ENCODE peak calls at places on chromosomes 13 and 19, in eight cellular contexts. K is endothelial cell; Y is fibroblast of mammary gland; L is tibial nerve; Q is upper lobe of left lung; B is activated T-helper 1 cell treated with anti-CD3 and anti-CD28 coated beads, Interleukin-12 subunit alpha, Interleukin-12 subunit beta, Interleukin-2, Interleukin-4 antibody, amounts not matched to agents 30 ng/mL and 10 ng/mL and 1 ng/mL, durations not matched to agents 14 hours and 24 hours and 36 hours; I is activated naive CD4-positive, alpha-beta T cell treated with Interleukin-2 at 50 U/mL for 16 hours; H is left ventricle myocardium superior. U is an unnamed sample.

GRCh38 chr13:111228262-111229144 is 91.9 kb upstream of the TEX29 start:
- DNase-seq in K (no peak), Y (peak; percentile 75), L (no peak), Q (peak; percentile 46), B (no peak), I (no peak), H (no peak), U (no peak)

GRCh38 chr19:40803857-40804782 is 5.1 kb downstream of the EGLN2 start:
- DNase-seq in K (no peak), Y (no peak), L (no peak), Q (no peak), B (peak; percentile 66), I (peak; percentile 54), H (peak; percentile 60), U (no peak)

GRCh38 chr19:38684078-38684861 is 36.8 kb downstream of the ACTN4 start:
- DNase-seq in K (no peak), Y (peak; percentile 94), L (peak; percentile 43), Q (no peak), B (no peak), I (peak; percentile 42), H (peak; percentile 61), U (peak; percentile 93)

GRCh38 chr19:4379383-4380253 is 20.7 kb downstream of the SH3GL1 start:
- DNase-seq in K (no peak), Y (peak; percentile 60), L (no peak), Q (peak; percentile 45), B (no peak), I (peak; percentile 39), H (no peak), U (peak; percentile 48)

GRCh38 chr13:28120317-28120716 is 18.0 kb upstream of the PAN3 start:
- DNase-seq in K (no peak), Y (no peak), L (no peak), Q (no peak), B (no peak), I (no peak), H (no peak), U (no peak)

GRCh38 chr13:28527629-28528028 is 32.7 kb upstream of the FLT1 start:
- DNase-seq in K (no peak), Y (no peak), L (no peak), Q (no peak), B (no peak), I (no peak), H (no peak), U (no peak)

GRCh38 chr13:47233734-47234133 is 336.9 kb upstream of the HTR2A start:
- DNase-seq in K (no peak), Y (peak; percentile 55), L (no peak), Q (no peak), B (no peak), I (no peak), H (peak; percentile 26), U (peak; percentile 22)

GRCh38 chr13:28540612-28541011 is 45.7 kb upstream of the FLT1 start:
- DNase-seq in K (no peak), Y (no peak), L (no peak), Q (no peak), B (no peak), I (no peak), H (no peak), U (no peak)

GRCh38 chr13:74210693-74211393 is 76.6 kb upstream of the KLF12 start:
- DNase-seq in K (no peak), Y (peak; percentile 100), L (no peak), Q (no peak), B (no peak), I (no peak), H (no peak), U (peak; percentile 99)

GRCh38 chr13:113033498-113033897 is 64.5 kb downstream of the MCF2L start:
- DNase-seq in K (peak; percentile 33), Y (no peak), L (no peak), Q (peak; percentile 41), B (no peak), I (no peak), H (no peak), U (no peak)

GRCh38 chr13:24491853-24492252 is 20.7 kb downstream of the PARP4 start:
- DNase-seq in K (no peak), Y (no peak), L (no peak), Q (no peak), B (no peak), I (no peak), H (no peak), U (no peak)

GRCh38 chr19:29672933-29673336 is 7.7 kb downstream of the PLEKHF1 start:
- DNase-seq in K (no peak), Y (no peak), L (no peak), Q (no peak), B (peak; percentile 76), I (peak; percentile 89), H (no peak), U (no peak)

GRCh38 chr13:75830842-75831241 is 194.7 kb downstream of the LMO7 start:
- DNase-seq in K (no peak), Y (peak; percentile 80), L (no peak), Q (no peak), B (no peak), I (no peak), H (no peak), U (peak; percentile 71)

GRCh38 chr13:100533588-100534041 is 55.0 kb downstream of the GGACT start:
- DNase-seq in K (no peak), Y (no peak), L (no peak), Q (peak; percentile 62), B (no peak), I (no peak), H (no peak), U (no peak)

GRCh38 chr13:44079413-44080205 is 199.9 kb downstream of the LACC1 start:
- DNase-seq in K (no peak), Y (no peak), L (no peak), Q (no peak), B (no peak), I (no peak), H (no peak), U (no peak)

GRCh38 chr13:112983428-112984196 is 14.6 kb downstream of the MCF2L start:
- DNase-seq in K (no peak), Y (no peak), L (no peak), Q (peak; percentile 67), B (no peak), I (no peak), H (peak; percentile 71), U (no peak)

GRCh38 chr19:12996542-12997094 is 1.3 kb downstream of the NFIX start:
- DNase-seq in K (no peak), Y (no peak), L (no peak), Q (peak; percentile 89), B (no peak), I (no peak), H (peak; percentile 76), U (peak; percentile 45)

GRCh38 chr13:43242040-43242439 is 218.7 kb downstream of the DNAJC15 start:
- DNase-seq in K (no peak), Y (peak; percentile 44), L (no peak), Q (no peak), B (no peak), I (no peak), H (no peak), U (no peak)

GRCh38 chr13:76053181-76053580 is 417.1 kb downstream of the LMO7 start:
- DNase-seq in K (no peak), Y (no peak), L (no peak), Q (no peak), B (no peak), I (no peak), H (no peak), U (no peak)

GRCh38 chr19:40513741-40514315 is 47.0 kb downstream of the SPTBN4 start:
- DNase-seq in K (no peak), Y (no peak), L (no peak), Q (no peak), B (no peak), I (no peak), H (no peak), U (no peak)

GRCh38 chr19:3516675-3517207 is 10.6 kb downstream of the FZR1 start:
- DNase-seq in K (no peak), Y (no peak), L (no peak), Q (peak; percentile 56), B (no peak), I (no peak), H (no peak), U (no peak)

U was measured in AG10803.